ENCODE peak calls at places on chromosomes 7 and 10, in five cellular contexts. F is HCT116, A is GM23338, I is SK-N-SH, J is HepG2. N is an unnamed sample.
A peak's percentile ranks its signal among the peaks of the same experiment; 100 is the strongest.

GRCh38 chr7:34036069-34036920 is 131.0 kb downstream of the BMPER start:
- DNase-seq in F (peak; percentile 61), A (no peak), I (no peak), J (peak; percentile 84), N (no peak)

GRCh38 chr10:128040096-128040495 is 86.1 kb downstream of the MKI67 start:
- DNase-seq in F (no peak), A (no peak), I (no peak), J (no peak), N (no peak)

GRCh38 chr7:55133630-55134392 is 115.0 kb downstream of the EGFR start:
- DNase-seq in F (peak; percentile 65), A (no peak), I (peak; percentile 53), J (peak; percentile 73), N (no peak)

GRCh38 chr10:83302623-83303022 is 836.7 kb upstream of the GHITM start:
- DNase-seq in F (no peak), A (no peak), I (no peak), J (no peak), N (no peak)

GRCh38 chr10:121823993-121824463 is 103.8 kb downstream of the ATE1 start:
- DNase-seq in F (peak; percentile 36), A (peak; percentile 68), I (peak; percentile 47), J (peak; percentile 44), N (peak; percentile 22)

GRCh38 chr10:6020806-6021205 is 41.4 kb downstream of the IL2RA start:
- DNase-seq in F (no peak), A (no peak), I (no peak), J (no peak), N (no peak)

GRCh38 chr10:22619111-22619510 is 95.3 kb downstream of the PIP4K2A start:
- DNase-seq in F (no peak), A (no peak), I (no peak), J (no peak), N (no peak)

GRCh38 chr10:122852261-122852660 is 6.6 kb upstream of the CUZD1 start:
- DNase-seq in F (no peak), A (no peak), I (no peak), J (no peak), N (no peak)

GRCh38 chr10:91350651-91351081 is 59.5 kb upstream of the HECTD2 start:
- DNase-seq in F (no peak), A (no peak), I (no peak), J (no peak), N (no peak)

GRCh38 chr10:22931948-22932347 is 4.1 kb downstream of the ARMC3 start:
- DNase-seq in F (no peak), A (no peak), I (no peak), J (no peak), N (no peak)

GRCh38 chr7:36338256-36338655 is 51.4 kb upstream of the ANLN start:
- DNase-seq in F (no peak), A (no peak), I (no peak), J (no peak), N (no peak)

GRCh38 chr10:121425623-121426022 is 172.6 kb downstream of the FGFR2 start:
- DNase-seq in F (no peak), A (no peak), I (no peak), J (no peak), N (no peak)

GRCh38 chr10:85558533-85558932 is 808.1 kb downstream of the GRID1 start:
- DNase-seq in F (no peak), A (no peak), I (no peak), J (no peak), N (no peak)

GRCh38 chr7:83519240-83519639 is 129.7 kb downstream of the SEMA3E start:
- DNase-seq in F (no peak), A (no peak), I (no peak), J (no peak), N (no peak)

GRCh38 chr7:142300689-142301088 is 42.8 kb upstream of the PRSS58 start:
- DNase-seq in F (peak; percentile 28), A (peak; percentile 90), I (peak; percentile 23), J (no peak), N (peak; percentile 47)

GRCh38 chr7:108824840-108825540 is 255.3 kb downstream of the DNAJB9 start:
- DNase-seq in F (peak; percentile 26), A (no peak), I (no peak), J (no peak), N (no peak)

GRCh38 chr7:125119559-125120115 is 190.0 kb upstream of the POT1 start:
- DNase-seq in F (no peak), A (no peak), I (no peak), J (no peak), N (no peak)

GRCh38 chr10:69733791-69734261 is 67.9 kb upstream of the COL13A1 start:
- DNase-seq in F (no peak), A (no peak), I (no peak), J (no peak), N (no peak)

GRCh38 chr10:103504181-103504783 is 10.8 kb downstream of the NEURL1 start:
- DNase-seq in F (peak; percentile 61), A (no peak), I (peak; percentile 27), J (peak; percentile 89), N (no peak)

GRCh38 chr7:41693150-41693997 is 9.5 kb downstream of the INHBA start:
- DNase-seq in F (no peak), A (no peak), I (peak; percentile 35), J (no peak), N (no peak)

GRCh38 chr7:130486963-130487324 is 4.9 kb upstream of the MEST start:
- DNase-seq in F (no peak), A (no peak), I (no peak), J (no peak), N (no peak)
- H3K4me3 ChIP-seq in F (peak overlapping the region; percentile 62), A (peak overlapping the region; percentile 75), I (no peak overlapping the region), J (peak overlapping the region; percentile 74), N (peak overlapping the region; percentile 55)

GRCh38 chr7:114026486-114027089 is 107.8 kb upstream of the PPP1R3A start:
- DNase-seq in F (peak; percentile 45), A (peak; percentile 86), I (peak; percentile 28), J (peak; percentile 63), N (peak; percentile 21)
- TF ChIP-seq REST in F (no peak), A (no peak), I (no peak), J (no peak), N (no peak)

GRCh38 chr7:831596-832291 is 532 bp upstream of the SUN1 start:
- DNase-seq in F (peak; percentile 83), A (no peak), I (no peak), J (peak; percentile 35), N (no peak)
- TF ChIP-seq POLR2AphosphoS5 in F (peak; percentile 63), A (no peak), I (peak; percentile 75), J (no peak), N (no peak)

GRCh38 chr7:155520114-155520513 is 26.2 kb downstream of the CNPY1 start:
- DNase-seq in F (no peak), A (no peak), I (no peak), J (no peak), N (no peak)
- H3K4me3 ChIP-seq in F (no peak overlapping the region), A (no peak overlapping the region), I (no peak overlapping the region), J (no peak overlapping the region), N (no peak overlapping the region)

GRCh38 chr10:77355844-77356243 is 281.8 kb downstream of the KCNMA1 start:
- DNase-seq in F (no peak), A (no peak), I (no peak), J (no peak), N (no peak)

GRCh38 chr10:77357185-77357584 is 280.4 kb downstream of the KCNMA1 start:
- DNase-seq in F (no peak), A (no peak), I (no peak), J (no peak), N (no peak)

GRCh38 chr10:77359287-77359691 is 278.3 kb downstream of the KCNMA1 start:
- DNase-seq in F (no peak), A (no peak), I (no peak), J (no peak), N (no peak)

GRCh38 chr10:77358666-77359065 is 278.9 kb downstream of the KCNMA1 start:
- DNase-seq in F (no peak), A (no peak), I (no peak), J (no peak), N (no peak)

GRCh38 chr10:77357611-77358010 is 280.0 kb downstream of the KCNMA1 start:
- DNase-seq in F (no peak), A (no peak), I (no peak), J (no peak), N (no peak)
- TF ChIP-seq REST in F (no peak), A (no peak), I (no peak), J (no peak), N (no peak)

GRCh38 chr7:134887523-134887922 is 98.8 kb upstream of the AGBL3 start:
- DNase-seq in F (no peak), A (no peak), I (no peak), J (no peak), N (no peak)
- TF ChIP-seq POLR2AphosphoS5 in F (no peak), A (no peak), I (no peak), J (no peak), N (no peak)

DNA sequence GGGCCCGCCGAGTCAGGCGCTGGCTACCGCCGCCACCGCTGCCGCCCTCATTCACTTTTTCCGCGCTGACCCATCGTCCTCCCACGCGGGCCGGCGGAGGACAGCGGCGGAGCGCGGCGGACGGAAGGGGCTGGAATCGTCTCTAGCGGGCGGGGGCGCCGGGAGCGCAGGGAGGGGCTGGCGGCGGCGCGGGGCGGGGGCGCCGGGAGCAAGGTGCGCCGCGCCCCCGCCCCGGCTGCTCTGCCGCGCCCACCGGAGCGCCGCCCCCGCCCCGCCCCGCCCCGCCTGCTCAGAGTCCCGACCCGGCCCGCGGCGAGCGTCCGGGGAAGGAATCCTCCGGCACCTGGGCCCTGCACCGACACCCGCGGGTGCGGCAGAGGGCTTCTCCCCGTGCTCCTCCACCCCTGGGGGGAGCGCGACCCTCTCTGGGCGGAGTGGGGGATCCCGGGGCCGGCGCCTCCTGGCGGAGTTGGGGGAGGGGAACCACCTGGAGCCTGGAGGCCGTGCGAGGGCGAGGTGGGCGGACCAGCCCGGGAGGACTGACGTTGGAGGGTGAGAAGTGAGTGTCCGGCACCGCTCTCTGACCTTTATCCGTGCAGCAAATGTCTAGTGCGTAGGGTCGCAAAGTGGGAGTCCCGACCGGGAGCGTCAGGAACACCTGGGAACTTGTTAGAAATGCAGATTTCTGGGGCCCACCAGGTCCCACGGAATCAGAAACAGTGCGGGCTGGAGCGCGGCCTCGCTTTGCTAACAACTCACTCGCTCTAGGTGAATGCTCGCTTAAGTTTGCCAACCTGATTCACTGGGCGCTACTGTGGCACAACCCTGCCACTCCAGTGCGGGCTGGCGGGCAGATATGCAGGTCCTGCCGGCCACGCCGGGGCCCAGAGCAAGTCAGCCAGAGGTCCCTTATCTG is at the start of gene COBL:
- DNase-seq in F (no peak), A (peak; percentile 86), I (no peak), J (no peak), N (no peak)
- H3K4me3 ChIP-seq in F (peak within 1 kb of the TSS; percentile 83), A (peak within 1 kb of the TSS; percentile 74), I (no peak within 1 kb of the TSS), J (peak within 1 kb of the TSS; percentile 83), N (no peak within 1 kb of the TSS)

DNA sequence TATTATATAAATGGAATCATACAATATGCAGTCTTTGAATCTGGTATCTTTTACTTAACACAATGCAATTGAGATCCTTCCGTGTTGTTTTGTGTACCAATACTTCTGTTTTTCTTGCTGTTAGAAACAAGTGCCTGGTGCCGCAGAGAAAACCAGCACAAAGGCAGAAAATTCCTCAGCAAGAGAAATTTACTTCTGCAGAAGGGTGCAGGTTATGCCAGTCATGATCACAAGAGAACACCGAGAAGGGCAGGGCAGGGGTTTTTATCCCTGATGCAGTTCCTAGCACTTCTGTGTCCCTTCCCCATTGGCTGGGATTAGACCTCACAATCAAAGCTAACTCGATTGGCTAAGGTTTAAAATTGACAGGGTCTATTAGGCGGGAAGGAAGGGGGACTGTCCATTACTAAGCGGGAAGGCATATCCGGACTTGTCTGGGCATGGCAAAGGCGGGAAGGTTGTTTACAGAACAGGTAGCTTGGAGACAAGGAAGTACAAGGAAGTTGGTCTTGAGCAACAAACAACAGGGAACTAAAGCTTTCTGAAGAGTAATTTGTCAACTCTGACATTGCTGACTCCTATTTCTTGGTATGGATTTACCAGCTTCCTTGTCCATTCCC is 2.4 kb upstream of the ZNF33B start:
- DNase-seq in F (peak; percentile 31), A (peak; percentile 22), I (no peak), J (no peak), N (no peak)
- TF ChIP-seq REST in F (no peak), A (no peak), I (no peak), J (no peak), N (no peak)

N was measured in HL-60.